ENCODE peak calls at places on chromosomes 12 and 14, in ten cellular contexts. One of them, this sample, is unnamed.

GRCh38 chr12:7302536-7303113 is 1.2 kb upstream of the ACSM4 start:
- DNase-seq in choroid plexus epithelial cell: no peak
- DNase-seq in ovary: no peak
- DNase-seq in psoas muscle: no peak
- DNase-seq in heart right ventricle: no peak
- DNase-seq in colonic mucosa: no peak
- DNase-seq in neural crest cell: no peak
- DNase-seq in Caco-2: no peak
- DNase-seq in dorsolateral prefrontal cortex: no peak
- DNase-seq in neural progenitor cell: no peak
- DNase-seq in this sample: no peak

GRCh38 chr14:65170768-65171251 is 68.5 kb upstream of the MAX start:
- DNase-seq in psoas muscle: no peak
- DNase-seq in choroid plexus epithelial cell: peak
- DNase-seq in heart right ventricle: no peak
- DNase-seq in colonic mucosa: peak
- DNase-seq in dorsolateral prefrontal cortex: peak
- DNase-seq in neural progenitor cell: peak
- DNase-seq in Caco-2: peak
- DNase-seq in ovary: no peak
- DNase-seq in neural crest cell: peak
- DNase-seq in this sample: peak

GRCh38 chr14:30296956-30297405 is 262.0 kb upstream of the G2E3 start:
- DNase-seq in choroid plexus epithelial cell: no peak
- DNase-seq in psoas muscle: no peak
- DNase-seq in colonic mucosa: no peak
- DNase-seq in heart right ventricle: no peak
- DNase-seq in dorsolateral prefrontal cortex: no peak
- DNase-seq in neural progenitor cell: no peak
- DNase-seq in ovary: no peak
- DNase-seq in neural crest cell: no peak
- DNase-seq in Caco-2: no peak
- DNase-seq in this sample: no peak

GRCh38 chr12:96195845-96196451 is 1.8 kb downstream of the ELK3 start:
- DNase-seq in neural progenitor cell: peak
- DNase-seq in colonic mucosa: peak
- DNase-seq in dorsolateral prefrontal cortex: no peak
- DNase-seq in ovary: no peak
- DNase-seq in choroid plexus epithelial cell: peak
- DNase-seq in neural crest cell: peak
- DNase-seq in Caco-2: no peak
- DNase-seq in heart right ventricle: peak
- DNase-seq in psoas muscle: no peak
- DNase-seq in this sample: peak

GRCh38 chr12:50764116-50764860 is 387 bp downstream of the ATF1 start:
- DNase-seq in psoas muscle: peak
- DNase-seq in neural crest cell: peak
- DNase-seq in colonic mucosa: peak
- DNase-seq in Caco-2: peak
- DNase-seq in heart right ventricle: peak
- DNase-seq in neural progenitor cell: peak
- DNase-seq in choroid plexus epithelial cell: peak
- DNase-seq in ovary: peak
- DNase-seq in dorsolateral prefrontal cortex: no peak
- DNase-seq in this sample: peak

GRCh38 chr14:69573841-69574265 is 818 bp downstream of the CCDC177 start:
- DNase-seq in colonic mucosa: no peak
- DNase-seq in choroid plexus epithelial cell: no peak
- DNase-seq in neural crest cell: peak
- DNase-seq in psoas muscle: no peak
- DNase-seq in heart right ventricle: no peak
- DNase-seq in ovary: no peak
- DNase-seq in Caco-2: peak
- DNase-seq in dorsolateral prefrontal cortex: no peak
- DNase-seq in neural progenitor cell: peak
- DNase-seq in this sample: no peak

GRCh38 chr12:121781751-121782615 is 11.5 kb downstream of the RHOF start:
- DNase-seq in Caco-2: no peak
- DNase-seq in neural progenitor cell: peak
- DNase-seq in heart right ventricle: no peak
- DNase-seq in psoas muscle: no peak
- DNase-seq in ovary: no peak
- DNase-seq in colonic mucosa: no peak
- DNase-seq in dorsolateral prefrontal cortex: no peak
- DNase-seq in choroid plexus epithelial cell: peak
- DNase-seq in neural crest cell: no peak
- DNase-seq in this sample: no peak

GRCh38 chr14:50985124-50985815 is 41.0 kb upstream of the PYGL start:
- DNase-seq in dorsolateral prefrontal cortex: no peak
- DNase-seq in psoas muscle: no peak
- DNase-seq in Caco-2: no peak
- DNase-seq in neural crest cell: no peak
- DNase-seq in ovary: no peak
- DNase-seq in colonic mucosa: no peak
- DNase-seq in choroid plexus epithelial cell: no peak
- DNase-seq in heart right ventricle: no peak
- DNase-seq in neural progenitor cell: no peak
- DNase-seq in this sample: no peak

GRCh38 chr12:19755141-19755540 is 315.8 kb downstream of the AEBP2 start:
- DNase-seq in heart right ventricle: no peak
- DNase-seq in dorsolateral prefrontal cortex: no peak
- DNase-seq in Caco-2: no peak
- DNase-seq in neural progenitor cell: no peak
- DNase-seq in psoas muscle: no peak
- DNase-seq in choroid plexus epithelial cell: no peak
- DNase-seq in ovary: no peak
- DNase-seq in neural crest cell: no peak
- DNase-seq in colonic mucosa: no peak
- DNase-seq in this sample: no peak

GRCh38 chr14:32201816-32202467 is at the start of gene RNU6-7:
- DNase-seq in dorsolateral prefrontal cortex: no peak
- DNase-seq in neural progenitor cell: peak
- DNase-seq in neural crest cell: no peak
- DNase-seq in psoas muscle: peak
- DNase-seq in ovary: peak
- DNase-seq in colonic mucosa: peak
- DNase-seq in heart right ventricle: peak
- DNase-seq in choroid plexus epithelial cell: no peak
- DNase-seq in Caco-2: peak
- DNase-seq in this sample: peak

GRCh38 chr14:32201196-32201815 is 539 bp upstream of the RNU6-7 start:
- DNase-seq in Caco-2: peak
- DNase-seq in neural crest cell: peak
- DNase-seq in dorsolateral prefrontal cortex: peak
- DNase-seq in ovary: peak
- DNase-seq in colonic mucosa: peak
- DNase-seq in choroid plexus epithelial cell: peak
- DNase-seq in neural progenitor cell: peak
- DNase-seq in heart right ventricle: peak
- DNase-seq in psoas muscle: peak
- DNase-seq in this sample: peak

GRCh38 chr14:32202941-32203882 is at the start of gene RNU6-8:
- DNase-seq in neural crest cell: peak
- DNase-seq in choroid plexus epithelial cell: peak
- DNase-seq in neural progenitor cell: peak
- DNase-seq in ovary: peak
- DNase-seq in psoas muscle: peak
- DNase-seq in colonic mucosa: peak
- DNase-seq in dorsolateral prefrontal cortex: peak
- DNase-seq in heart right ventricle: peak
- DNase-seq in Caco-2: peak
- DNase-seq in this sample: peak

GRCh38 chr14:32202468-32202865 is 602 bp downstream of the RNU6-8 start:
- DNase-seq in Caco-2: peak
- DNase-seq in neural progenitor cell: peak
- DNase-seq in heart right ventricle: no peak
- DNase-seq in choroid plexus epithelial cell: peak
- DNase-seq in dorsolateral prefrontal cortex: no peak
- DNase-seq in colonic mucosa: no peak
- DNase-seq in ovary: peak
- DNase-seq in psoas muscle: no peak
- DNase-seq in neural crest cell: peak
- DNase-seq in this sample: no peak

GRCh38 chr14:32200368-32201195 is 1.3 kb upstream of the RNU6-7 start:
- DNase-seq in Caco-2: no peak
- DNase-seq in ovary: no peak
- DNase-seq in psoas muscle: no peak
- DNase-seq in choroid plexus epithelial cell: no peak
- DNase-seq in heart right ventricle: no peak
- DNase-seq in neural crest cell: no peak
- DNase-seq in colonic mucosa: no peak
- DNase-seq in dorsolateral prefrontal cortex: no peak
- DNase-seq in neural progenitor cell: no peak
- DNase-seq in this sample: no peak
- TF ChIP-seq CTCF in Caco-2: no peak
- TF ChIP-seq CTCF in ovary: no peak
- TF ChIP-seq CTCF in psoas muscle: no peak
- TF ChIP-seq CTCF in choroid plexus epithelial cell: no peak
- TF ChIP-seq CTCF in heart right ventricle: no peak
- TF ChIP-seq CTCF in neural crest cell: no peak
- TF ChIP-seq CTCF in colonic mucosa: no peak
- TF ChIP-seq CTCF in dorsolateral prefrontal cortex: no peak
- TF ChIP-seq CTCF in neural progenitor cell: no peak
- TF ChIP-seq CTCF in this sample: no peak

GRCh38 chr12:106118-106561 is 39.6 kb downstream of the IQSEC3 start:
- DNase-seq in colonic mucosa: no peak
- DNase-seq in neural crest cell: no peak
- DNase-seq in heart right ventricle: no peak
- DNase-seq in Caco-2: peak
- DNase-seq in neural progenitor cell: peak
- DNase-seq in dorsolateral prefrontal cortex: no peak
- DNase-seq in choroid plexus epithelial cell: no peak
- DNase-seq in psoas muscle: no peak
- DNase-seq in ovary: no peak
- DNase-seq in this sample: no peak
- TF ChIP-seq CTCF in colonic mucosa: no peak
- TF ChIP-seq CTCF in neural crest cell: peak
- TF ChIP-seq CTCF in heart right ventricle: no peak
- TF ChIP-seq CTCF in Caco-2: peak
- TF ChIP-seq CTCF in neural progenitor cell: peak
- TF ChIP-seq CTCF in dorsolateral prefrontal cortex: no peak
- TF ChIP-seq CTCF in choroid plexus epithelial cell: peak
- TF ChIP-seq CTCF in psoas muscle: peak
- TF ChIP-seq CTCF in ovary: no peak
- TF ChIP-seq CTCF in this sample: peak

DNA sequence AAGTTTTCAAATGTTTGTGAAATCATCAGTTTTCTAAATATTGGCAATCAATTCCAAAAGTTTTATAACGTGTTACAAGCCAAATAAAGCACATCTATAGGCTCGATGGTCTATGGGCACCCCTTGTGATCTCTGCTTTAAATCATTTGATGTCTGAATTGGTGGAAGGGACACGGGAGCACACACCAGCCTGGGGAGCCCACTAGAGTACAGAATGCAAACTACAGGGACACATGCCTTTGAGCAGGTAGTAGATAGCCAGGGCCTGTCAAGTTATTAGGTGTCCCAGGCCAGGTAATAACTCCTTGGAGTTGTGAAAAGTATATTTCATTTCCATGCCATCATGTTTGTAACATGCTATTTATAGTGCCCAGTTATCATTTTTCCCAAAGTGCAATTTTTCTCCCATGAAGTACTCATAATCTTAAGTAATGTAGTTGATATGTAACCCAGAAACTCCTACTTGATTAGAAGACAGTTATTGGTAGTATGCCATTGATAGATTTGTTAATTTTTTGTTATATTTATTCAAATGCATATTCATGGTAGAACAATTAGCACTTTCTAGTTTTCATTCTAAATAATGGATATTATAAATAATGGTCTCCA is 97.0 kb upstream of the FGD4 start:
- DNase-seq in colonic mucosa: no peak
- DNase-seq in heart right ventricle: no peak
- DNase-seq in Caco-2: no peak
- DNase-seq in neural progenitor cell: peak
- DNase-seq in choroid plexus epithelial cell: peak
- DNase-seq in neural crest cell: no peak
- DNase-seq in dorsolateral prefrontal cortex: no peak
- DNase-seq in ovary: no peak
- DNase-seq in psoas muscle: no peak
- DNase-seq in this sample: peak
- TF ChIP-seq CTCF in colonic mucosa: peak
- TF ChIP-seq CTCF in heart right ventricle: peak
- TF ChIP-seq CTCF in Caco-2: no peak
- TF ChIP-seq CTCF in neural progenitor cell: peak
- TF ChIP-seq CTCF in choroid plexus epithelial cell: peak
- TF ChIP-seq CTCF in neural crest cell: peak
- TF ChIP-seq CTCF in dorsolateral prefrontal cortex: peak
- TF ChIP-seq CTCF in ovary: no peak
- TF ChIP-seq CTCF in psoas muscle: peak
- TF ChIP-seq CTCF in this sample: no peak

GRCh38 chr12:127362121-127362520 is 904.8 kb upstream of the TMEM132C start:
- DNase-seq in colonic mucosa: no peak
- DNase-seq in neural crest cell: no peak
- DNase-seq in ovary: no peak
- DNase-seq in neural progenitor cell: no peak
- DNase-seq in heart right ventricle: no peak
- DNase-seq in Caco-2: no peak
- DNase-seq in dorsolateral prefrontal cortex: no peak
- DNase-seq in choroid plexus epithelial cell: no peak
- DNase-seq in psoas muscle: no peak
- DNase-seq in this sample: no peak

GRCh38 chr12:127360580-127360979 is 906.4 kb upstream of the TMEM132C start:
- DNase-seq in dorsolateral prefrontal cortex: no peak
- DNase-seq in neural crest cell: no peak
- DNase-seq in Caco-2: no peak
- DNase-seq in heart right ventricle: no peak
- DNase-seq in psoas muscle: no peak
- DNase-seq in neural progenitor cell: no peak
- DNase-seq in choroid plexus epithelial cell: no peak
- DNase-seq in ovary: no peak
- DNase-seq in colonic mucosa: no peak
- DNase-seq in this sample: no peak

GRCh38 chr12:127363392-127363791 is 903.6 kb upstream of the TMEM132C start:
- DNase-seq in colonic mucosa: no peak
- DNase-seq in psoas muscle: no peak
- DNase-seq in Caco-2: no peak
- DNase-seq in neural crest cell: peak
- DNase-seq in neural progenitor cell: peak
- DNase-seq in choroid plexus epithelial cell: peak
- DNase-seq in heart right ventricle: no peak
- DNase-seq in ovary: no peak
- DNase-seq in dorsolateral prefrontal cortex: no peak
- DNase-seq in this sample: no peak
- TF ChIP-seq CTCF in colonic mucosa: no peak
- TF ChIP-seq CTCF in psoas muscle: no peak
- TF ChIP-seq CTCF in Caco-2: no peak
- TF ChIP-seq CTCF in neural crest cell: peak
- TF ChIP-seq CTCF in neural progenitor cell: peak
- TF ChIP-seq CTCF in choroid plexus epithelial cell: peak
- TF ChIP-seq CTCF in heart right ventricle: no peak
- TF ChIP-seq CTCF in ovary: no peak
- TF ChIP-seq CTCF in dorsolateral prefrontal cortex: no peak
- TF ChIP-seq CTCF in this sample: no peak